ENCODE peak calls at places on chromosomes 5 and 9, in ten cellular contexts. T is HTR-8/SVneo; K is GM10248; I is activated T-helper 1 cell treated with anti-CD3 and anti-CD28 coated beads, Interleukin-2, amount 50 U/mL, for 16 hours; J is chondrocyte; E is GM12892; H is AG20443; S is AG08396; Q is cardiac muscle cell; P is NCI-H1694. G is an unnamed sample.

GRCh38 chr5:127652952-127653611 is 4.2 kb downstream of the CTXN3 start:
- DNase-seq in T (no peak), K (no peak), I (no peak), J (no peak), E (no peak), H (no peak), S (no peak), Q (no peak), P (no peak), G (no peak)

GRCh38 chr5:15333091-15333490 is 166.9 kb upstream of the FBXL7 start:
- DNase-seq in T (no peak), K (no peak), I (no peak), J (no peak), E (no peak), H (no peak), S (no peak), Q (no peak), P (no peak), G (no peak)

GRCh38 chr5:13930721-13931246 is 13.7 kb downstream of the DNAH5 start:
- DNase-seq in T (no peak), K (no peak), I (no peak), J (no peak), E (no peak), H (no peak), S (no peak), Q (no peak), P (peak), G (no peak)

GRCh38 chr5:123449424-123449823 is 26.2 kb upstream of the CEP120 start:
- DNase-seq in T (no peak), K (no peak), I (no peak), J (no peak), E (no peak), H (no peak), S (no peak), Q (no peak), P (no peak), G (no peak)

GRCh38 chr9:70217029-70217428 is 41.7 kb upstream of the SMC5 start:
- DNase-seq in T (no peak), K (no peak), I (no peak), J (no peak), E (no peak), H (no peak), S (no peak), Q (no peak), P (no peak), G (no peak)

GRCh38 chr5:54249210-54250028 is 61.0 kb downstream of the ARL15 start:
- DNase-seq in T (peak), K (peak), I (no peak), J (no peak), E (no peak), H (peak), S (no peak), Q (peak), P (no peak), G (no peak)

GRCh38 chr5:154898210-154898609 is 39.8 kb downstream of the CNOT8 start:
- DNase-seq in T (no peak), K (no peak), I (no peak), J (no peak), E (no peak), H (no peak), S (no peak), Q (no peak), P (no peak), G (no peak)

GRCh38 chr9:37906312-37907239 is 2.6 kb upstream of the SLC25A51 start:
- DNase-seq in T (no peak), K (peak), I (no peak), J (no peak), E (no peak), H (no peak), S (no peak), Q (no peak), P (no peak), G (no peak)

GRCh38 chr5:53783624-53784228 is 223.3 kb downstream of the NDUFS4 start:
- DNase-seq in T (no peak), K (no peak), I (no peak), J (no peak), E (no peak), H (no peak), S (no peak), Q (no peak), P (no peak), G (peak)

GRCh38 chr5:35900997-35901396 is 37.4 kb downstream of the CAPSL start:
- DNase-seq in T (no peak), K (no peak), I (no peak), J (no peak), E (no peak), H (no peak), S (no peak), Q (no peak), P (no peak), G (no peak)

GRCh38 chr9:135961811-135962695 is 880 bp upstream of the UBAC1 start:
- DNase-seq in T (no peak), K (no peak), I (no peak), J (no peak), E (no peak), H (no peak), S (no peak), Q (no peak), P (no peak), G (no peak)

GRCh38 chr5:170306381-170306790 is 8.8 kb upstream of the LCP2 start:
- DNase-seq in T (no peak), K (no peak), I (no peak), J (no peak), E (no peak), H (peak), S (no peak), Q (peak), P (peak), G (peak)

GRCh38 chr9:5633243-5633642 is 4.3 kb downstream of the RIC1 start:
- DNase-seq in T (peak), K (no peak), I (no peak), J (no peak), E (no peak), H (no peak), S (no peak), Q (no peak), P (no peak), G (no peak)

GRCh38 chr5:99763021-99763814 is 772.0 kb upstream of the FAM174A start:
- DNase-seq in T (no peak), K (no peak), I (no peak), J (peak), E (no peak), H (no peak), S (no peak), Q (no peak), P (no peak), G (peak)

GRCh38 chr5:151800527-151800926 is 28.8 kb downstream of the G3BP1 start:
- DNase-seq in T (no peak), K (no peak), I (no peak), J (no peak), E (no peak), H (no peak), S (no peak), Q (no peak), P (no peak), G (no peak)

GRCh38 chr9:88429595-88430430 is 41.6 kb downstream of the SPIN1 start:
- DNase-seq in T (no peak), K (no peak), I (no peak), J (no peak), E (no peak), H (no peak), S (no peak), Q (no peak), P (no peak), G (peak)

GRCh38 chr9:136147890-136148714 is 29.4 kb upstream of the TMEM250 start:
- DNase-seq in T (no peak), K (no peak), I (no peak), J (no peak), E (no peak), H (no peak), S (no peak), Q (no peak), P (no peak), G (no peak)

GRCh38 chr5:180874804-180875582 is 13.9 kb upstream of the ZFP62 start:
- DNase-seq in T (no peak), K (no peak), I (no peak), J (no peak), E (no peak), H (no peak), S (no peak), Q (no peak), P (no peak), G (no peak)

GRCh38 chr5:33105521-33105941 is 335.2 kb upstream of the TARS1 start:
- DNase-seq in T (no peak), K (no peak), I (no peak), J (no peak), E (no peak), H (peak), S (peak), Q (no peak), P (no peak), G (no peak)

GRCh38 chr9:34985311-34985899 is 4.1 kb upstream of the DNAJB5 start:
- DNase-seq in T (peak), K (no peak), I (no peak), J (no peak), E (no peak), H (peak), S (peak), Q (peak), P (peak), G (peak)

GRCh38 chr5:126852104-126852531 is 75.2 kb downstream of the LMNB1 start:
- DNase-seq in T (no peak), K (no peak), I (no peak), J (no peak), E (no peak), H (peak), S (no peak), Q (no peak), P (no peak), G (no peak)

GRCh38 chr9:89507626-89508025 is 9.7 kb upstream of the SEMA4D start:
- DNase-seq in T (no peak), K (no peak), I (no peak), J (no peak), E (no peak), H (no peak), S (no peak), Q (no peak), P (no peak), G (no peak)

GRCh38 chr5:112546946-112547647 is 128.0 kb upstream of the EPB41L4A start:
- DNase-seq in T (no peak), K (no peak), I (no peak), J (no peak), E (no peak), H (no peak), S (no peak), Q (no peak), P (no peak), G (no peak)

GRCh38 chr9:31500422-31500821 is 884.0 kb upstream of the ACO1 start:
- DNase-seq in T (no peak), K (no peak), I (no peak), J (no peak), E (no peak), H (no peak), S (no peak), Q (no peak), P (no peak), G (no peak)

GRCh38 chr5:123874600-123875201 is 362.7 kb downstream of the CSNK1G3 start:
- DNase-seq in T (no peak), K (no peak), I (no peak), J (no peak), E (no peak), H (no peak), S (no peak), Q (peak), P (no peak), G (peak)

GRCh38 chr5:160457255-160457654 is 35.6 kb downstream of the PTTG1 start:
- DNase-seq in T (no peak), K (no peak), I (no peak), J (no peak), E (no peak), H (no peak), S (no peak), Q (no peak), P (no peak), G (no peak)

GRCh38 chr5:15992918-15993317 is 186.7 kb downstream of the MARCHF11 start:
- DNase-seq in T (peak), K (no peak), I (no peak), J (no peak), E (no peak), H (no peak), S (peak), Q (no peak), P (no peak), G (no peak)

GRCh38 chr5:89313804-89314588 is 431.0 kb upstream of the MEF2C start:
- DNase-seq in T (no peak), K (peak), I (no peak), J (no peak), E (no peak), H (peak), S (peak), Q (peak), P (no peak), G (no peak)

GRCh38 chr5:181039961-181040915 is at the start of gene BTNL9:
- DNase-seq in T (no peak), K (no peak), I (no peak), J (no peak), E (no peak), H (no peak), S (no peak), Q (no peak), P (no peak), G (no peak)

GRCh38 chr5:123089572-123089970 is 530 bp downstream of the PRDM6 start:
- DNase-seq in T (peak), K (no peak), I (no peak), J (no peak), E (no peak), H (peak), S (peak), Q (peak), P (no peak), G (peak)

GRCh38 chr5:65121880-65122436 is 353.2 kb downstream of the CWC27 start:
- DNase-seq in T (no peak), K (no peak), I (no peak), J (no peak), E (no peak), H (peak), S (no peak), Q (no peak), P (no peak), G (no peak)

GRCh38 chr5:145847499-145848497 is 12.7 kb upstream of the PRELID2 start:
- DNase-seq in T (peak), K (no peak), I (no peak), J (no peak), E (no peak), H (peak), S (peak), Q (no peak), P (no peak), G (no peak)

GRCh38 chr5:4700082-4700481 is 440.0 kb upstream of the ADAMTS16 start:
- DNase-seq in T (no peak), K (no peak), I (no peak), J (no peak), E (no peak), H (peak), S (no peak), Q (peak), P (peak), G (peak)